ENCODE peak calls at places on chromosomes 4 and X, in five cellular contexts. One of them, this sample, is unnamed.

GRCh38 chr4:113300384-113301011 is 251.0 kb downstream of the ANK2 start:
- DNase-seq in H9: no peak
- DNase-seq in CD8-positive, alpha-beta T cell: no peak
- DNase-seq in HCT116: peak; percentile 49
- DNase-seq in dorsolateral prefrontal cortex: no peak
- DNase-seq in this sample: no peak

GRCh38 chr4:30722916-30723270 is 2.7 kb downstream of the PCDH7 start:
- DNase-seq in dorsolateral prefrontal cortex: no peak
- DNase-seq in HCT116: no peak
- DNase-seq in H9: peak; percentile 41
- DNase-seq in CD8-positive, alpha-beta T cell: no peak
- DNase-seq in this sample: no peak

GRCh38 chrX:12999422-12999821 is 24.5 kb downstream of the TMSB4X start:
- DNase-seq in dorsolateral prefrontal cortex: no peak
- DNase-seq in CD8-positive, alpha-beta T cell: peak; percentile 48
- DNase-seq in HCT116: no peak
- DNase-seq in H9: no peak
- DNase-seq in this sample: no peak

GRCh38 chrX:23513121-23513520 is 154.2 kb upstream of the PRDX4 start:
- DNase-seq in HCT116: no peak
- DNase-seq in H9: peak; percentile 62
- DNase-seq in CD8-positive, alpha-beta T cell: no peak
- DNase-seq in dorsolateral prefrontal cortex: no peak
- DNase-seq in this sample: no peak

GRCh38 chr4:107913283-107913899 is 18.0 kb upstream of the CYP2U1 start:
- DNase-seq in HCT116: peak; percentile 54
- DNase-seq in dorsolateral prefrontal cortex: no peak
- DNase-seq in CD8-positive, alpha-beta T cell: peak; percentile 17
- DNase-seq in H9: no peak
- DNase-seq in this sample: no peak

GRCh38 chrX:107731831-107732502 is 43.6 kb downstream of the TSC22D3 start:
- DNase-seq in CD8-positive, alpha-beta T cell: no peak
- DNase-seq in dorsolateral prefrontal cortex: no peak
- DNase-seq in HCT116: peak; percentile 42
- DNase-seq in H9: peak; percentile 93
- DNase-seq in this sample: no peak

GRCh38 chrX:111131572-111131971 is 35.6 kb downstream of the PAK3 start:
- DNase-seq in H9: no peak
- DNase-seq in CD8-positive, alpha-beta T cell: no peak
- DNase-seq in dorsolateral prefrontal cortex: no peak
- DNase-seq in HCT116: no peak
- DNase-seq in this sample: no peak

GRCh38 chr4:136307765-136308164 is 1224.5 kb downstream of the PCDH18 start:
- DNase-seq in CD8-positive, alpha-beta T cell: no peak
- DNase-seq in HCT116: no peak
- DNase-seq in H9: no peak
- DNase-seq in dorsolateral prefrontal cortex: no peak
- DNase-seq in this sample: no peak

GRCh38 chrX:3465017-3465416 is 118.6 kb upstream of the MXRA5 start:
- DNase-seq in dorsolateral prefrontal cortex: no peak
- DNase-seq in CD8-positive, alpha-beta T cell: no peak
- DNase-seq in HCT116: no peak
- DNase-seq in H9: no peak
- DNase-seq in this sample: no peak

GRCh38 chrX:53071604-53072417 is 10.4 kb upstream of the TSPYL2 start:
- DNase-seq in HCT116: peak; percentile 50
- DNase-seq in H9: peak; percentile 50
- DNase-seq in dorsolateral prefrontal cortex: peak; percentile 53
- DNase-seq in CD8-positive, alpha-beta T cell: peak; percentile 64
- DNase-seq in this sample: peak; percentile 62

GRCh38 chrX:110671068-110671803 is 124.4 kb downstream of the CHRDL1 start:
- DNase-seq in HCT116: no peak
- DNase-seq in dorsolateral prefrontal cortex: no peak
- DNase-seq in CD8-positive, alpha-beta T cell: no peak
- DNase-seq in H9: no peak
- DNase-seq in this sample: no peak

GRCh38 chr4:1985780-1986577 is 22.8 kb downstream of the NELFA start:
- DNase-seq in dorsolateral prefrontal cortex: peak; percentile 34
- DNase-seq in CD8-positive, alpha-beta T cell: no peak
- DNase-seq in HCT116: no peak
- DNase-seq in H9: no peak
- DNase-seq in this sample: no peak
- TF ChIP-seq CTCF in dorsolateral prefrontal cortex: no peak
- TF ChIP-seq CTCF in CD8-positive, alpha-beta T cell: no peak
- TF ChIP-seq CTCF in HCT116: no peak
- TF ChIP-seq CTCF in H9: no peak
- TF ChIP-seq CTCF in this sample: no peak

GRCh38 chr4:76174216-76174615 is 26.0 kb upstream of the NUP54 start:
- DNase-seq in HCT116: no peak
- DNase-seq in CD8-positive, alpha-beta T cell: no peak
- DNase-seq in dorsolateral prefrontal cortex: no peak
- DNase-seq in H9: no peak
- DNase-seq in this sample: no peak

GRCh38 chr4:76175336-76175735 is 27.1 kb upstream of the NUP54 start:
- DNase-seq in HCT116: no peak
- DNase-seq in dorsolateral prefrontal cortex: no peak
- DNase-seq in H9: no peak
- DNase-seq in CD8-positive, alpha-beta T cell: no peak
- DNase-seq in this sample: no peak

GRCh38 chr4:76179398-76180318 is 31.5 kb upstream of the NUP54 start:
- DNase-seq in dorsolateral prefrontal cortex: peak; percentile 87
- DNase-seq in HCT116: peak; percentile 60
- DNase-seq in CD8-positive, alpha-beta T cell: peak; percentile 82
- DNase-seq in H9: peak; percentile 82
- DNase-seq in this sample: peak; percentile 80

GRCh38 chr4:76178296-76178695 is 30.1 kb upstream of the NUP54 start:
- DNase-seq in CD8-positive, alpha-beta T cell: no peak
- DNase-seq in H9: no peak
- DNase-seq in HCT116: no peak
- DNase-seq in dorsolateral prefrontal cortex: no peak
- DNase-seq in this sample: no peak

DNA sequence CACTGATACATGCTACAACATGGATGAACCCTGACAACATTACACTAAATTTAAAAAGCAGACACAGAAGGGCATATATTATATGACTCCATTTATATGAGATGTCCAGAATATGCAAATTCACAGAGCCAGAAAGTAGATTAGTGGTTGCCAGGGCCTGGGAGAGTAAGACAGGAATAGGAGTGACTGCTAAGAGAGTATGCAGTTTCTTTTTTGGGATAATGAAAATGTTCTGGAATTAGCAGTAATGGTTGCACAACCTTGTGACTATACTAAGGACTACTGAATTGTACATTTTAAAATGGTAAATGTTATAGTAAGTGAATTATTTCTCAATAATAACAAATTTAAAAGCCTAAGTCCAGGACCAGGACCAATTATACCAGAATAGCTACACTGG is 29.5 kb upstream of the NUP54 start:
- DNase-seq in CD8-positive, alpha-beta T cell: no peak
- DNase-seq in dorsolateral prefrontal cortex: no peak
- DNase-seq in H9: no peak
- DNase-seq in HCT116: no peak
- DNase-seq in this sample: no peak
- H3K27ac ChIP-seq in CD8-positive, alpha-beta T cell: no peak overlapping the region
- H3K27ac ChIP-seq in dorsolateral prefrontal cortex: peak overlapping the region; percentile 93
- H3K27ac ChIP-seq in H9: no peak overlapping the region
- H3K27ac ChIP-seq in HCT116: no peak overlapping the region
- H3K27ac ChIP-seq in this sample: no peak overlapping the region

GRCh38 chrX:30141966-30142365 is 73.4 kb upstream of the MAGEB2 start:
- DNase-seq in HCT116: peak; percentile 43
- DNase-seq in dorsolateral prefrontal cortex: no peak
- DNase-seq in CD8-positive, alpha-beta T cell: no peak
- DNase-seq in H9: no peak
- DNase-seq in this sample: no peak
- TF ChIP-seq CTCF in HCT116: peak; percentile 43
- TF ChIP-seq CTCF in dorsolateral prefrontal cortex: no peak
- TF ChIP-seq CTCF in CD8-positive, alpha-beta T cell: no peak
- TF ChIP-seq CTCF in H9: peak; percentile 72
- TF ChIP-seq CTCF in this sample: no peak

DNA sequence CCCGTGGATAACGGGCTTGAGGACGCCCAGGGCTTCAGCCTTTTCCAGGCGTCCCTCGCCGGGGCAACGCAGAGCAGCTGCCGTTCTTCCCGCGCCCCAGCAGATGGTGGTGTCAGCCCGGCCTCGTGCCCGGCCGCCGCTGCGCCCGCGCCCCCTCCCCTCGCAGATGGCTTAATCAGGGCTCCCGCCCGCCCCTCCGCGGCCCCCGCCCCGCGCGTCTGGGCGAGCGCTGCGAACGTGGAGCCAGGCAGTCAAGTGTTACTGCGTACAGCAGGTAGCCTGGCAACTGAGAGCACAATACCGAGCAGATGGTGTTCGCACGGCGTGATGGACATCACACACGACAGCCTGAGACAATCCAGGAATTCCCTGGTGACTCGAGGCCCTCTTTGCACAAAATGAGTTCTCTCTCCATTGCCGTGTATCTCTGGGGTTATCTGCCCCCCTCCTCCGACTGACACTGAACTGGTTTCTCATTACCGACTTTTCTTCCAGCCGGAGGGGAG is 69.3 kb downstream of the MGST2 start:
- DNase-seq in dorsolateral prefrontal cortex: peak; percentile 93
- DNase-seq in CD8-positive, alpha-beta T cell: peak; percentile 44
- DNase-seq in H9: peak; percentile 87
- DNase-seq in HCT116: no peak
- DNase-seq in this sample: peak; percentile 21
- H3K27ac ChIP-seq in dorsolateral prefrontal cortex: peak overlapping the region; percentile 76
- H3K27ac ChIP-seq in CD8-positive, alpha-beta T cell: no peak overlapping the region
- H3K27ac ChIP-seq in H9: no peak overlapping the region
- H3K27ac ChIP-seq in HCT116: no peak overlapping the region
- H3K27ac ChIP-seq in this sample: no peak overlapping the region

This sample was measured in CD4-positive, alpha-beta T cell.